ENCODE peak calls at places on chromosomes 2 and 18, in ten cellular contexts. O is sciatic nerve; G is NCI-H1092; S is kidney tubule cell; X is fibroblast of pulmonary artery; K is stimulated activated CD8-positive, alpha-beta memory T cell treated with anti-CD3 and anti-CD28 coated beads, Interleukin-15, amount 100 ng/mL, for 24 hours; F is T-cell; L is mucosa of gallbladder; C is myocyte; N is activated CD8-positive, alpha-beta memory T cell treated with anti-CD3 and anti-CD28 coated beads for 4 hours. T is an unnamed sample.

GRCh38 chr2:189581354-189582139 is 961 bp upstream of the SLC40A1 start:
- DNase-seq in O (peak), X (no peak), S (no peak), L (peak), C (peak), K (peak), G (no peak), N (no peak), F (no peak), T (no peak)

GRCh38 chr2:5409925-5410360 is 282.2 kb upstream of the SOX11 start:
- DNase-seq in N (no peak), L (no peak), O (no peak), F (no peak), C (no peak), X (no peak), K (no peak), G (peak), S (no peak), T (no peak)

GRCh38 chr2:214196260-214196659 is 214.6 kb upstream of the VWC2L start:
- DNase-seq in N (no peak), S (no peak), C (no peak), K (no peak), O (no peak), G (no peak), L (no peak), X (no peak), F (no peak), T (no peak)

GRCh38 chr2:231411871-231412615 is 16.5 kb downstream of the B3GNT7 start:
- DNase-seq in L (peak), O (peak), F (peak), K (peak), S (peak), X (peak), G (peak), C (peak), N (peak), T (peak)

GRCh38 chr2:5389740-5390139 is 302.4 kb upstream of the SOX11 start:
- DNase-seq in C (no peak), G (no peak), N (no peak), L (no peak), O (no peak), K (no peak), X (no peak), S (no peak), F (no peak), T (no peak)

GRCh38 chr2:230798769-230799399 is 65.9 kb upstream of the ITM2C start:
- DNase-seq in G (no peak), O (no peak), N (no peak), C (peak), L (no peak), K (no peak), F (peak), X (peak), S (peak), T (no peak)

GRCh38 chr2:108148555-108148954 is 91.2 kb upstream of the SULT1C3 start:
- DNase-seq in S (no peak), X (no peak), N (no peak), C (no peak), G (no peak), O (no peak), F (no peak), L (no peak), K (no peak), T (no peak)

GRCh38 chr2:109352898-109353689 is 224.1 kb downstream of the SH3RF3 start:
- DNase-seq in N (no peak), X (no peak), C (peak), K (no peak), G (no peak), L (no peak), O (no peak), S (no peak), F (no peak), T (no peak)

GRCh38 chr2:30684546-30684945 is 122.7 kb downstream of the CAPN13 start:
- DNase-seq in S (no peak), N (no peak), C (no peak), K (no peak), O (no peak), L (peak), F (no peak), X (no peak), G (no peak), T (no peak)

GRCh38 chr2:227772932-227773331 is 27.2 kb downstream of the SCYGR8 start:
- DNase-seq in L (no peak), K (no peak), F (no peak), G (no peak), C (no peak), N (no peak), X (no peak), O (no peak), S (no peak), T (no peak)

GRCh38 chr2:169661263-169661662 is 32.9 kb downstream of the CFAP210 start:
- DNase-seq in K (no peak), S (no peak), G (no peak), F (no peak), L (no peak), O (no peak), C (no peak), X (no peak), N (no peak), T (no peak)

GRCh38 chr2:216083464-216084279 is 2.0 kb downstream of the TMEM169 start:
- DNase-seq in S (peak), O (no peak), C (peak), X (peak), K (no peak), G (no peak), F (no peak), N (no peak), L (no peak), T (no peak)

GRCh38 chr2:83394134-83394965 is 1064.7 kb downstream of the SUCLG1 start:
- DNase-seq in X (no peak), K (no peak), O (no peak), F (no peak), G (no peak), L (no peak), N (no peak), S (no peak), C (peak), T (no peak)

GRCh38 chr18:55998071-55998522 is 410.1 kb upstream of the TCF4 start:
- DNase-seq in X (no peak), K (no peak), F (no peak), G (peak), L (no peak), O (no peak), S (peak), N (no peak), C (peak), T (no peak)

GRCh38 chr2:152682663-152683062 is 34.6 kb downstream of the PRPF40A start:
- DNase-seq in C (no peak), X (no peak), N (no peak), L (no peak), K (no peak), G (no peak), S (no peak), O (no peak), F (no peak), T (no peak)

GRCh38 chr2:95530734-95531133 is 46.2 kb upstream of the TRIM43B start:
- DNase-seq in G (no peak), N (no peak), C (peak), X (peak), S (peak), F (no peak), K (no peak), L (no peak), O (no peak), T (no peak)

GRCh38 chr2:148888003-148888501 is 13.0 kb downstream of the KIF5C start:
- DNase-seq in O (no peak), K (no peak), S (no peak), N (no peak), L (no peak), C (no peak), X (no peak), G (peak), F (no peak), T (no peak)

GRCh38 chr2:22970991-22971390 is 414.0 kb upstream of the KLHL29 start:
- DNase-seq in K (no peak), S (no peak), C (no peak), F (no peak), G (no peak), O (no peak), L (no peak), N (no peak), X (no peak), T (no peak)

GRCh38 chr2:196987654-196988364 is 61.3 kb upstream of the PGAP1 start:
- DNase-seq in C (peak), G (no peak), K (no peak), F (no peak), O (no peak), S (peak), N (peak), X (peak), L (peak), T (no peak)

GRCh38 chr2:187093771-187094412 is 244.9 kb upstream of the ZSWIM2 start:
- DNase-seq in X (no peak), K (no peak), L (no peak), N (no peak), S (no peak), O (no peak), C (no peak), G (no peak), F (no peak), T (no peak)

GRCh38 chr2:128325665-128326181 is 7.1 kb upstream of the HS6ST1 start:
- DNase-seq in G (no peak), F (no peak), K (no peak), L (no peak), O (no peak), S (no peak), X (no peak), C (no peak), N (no peak), T (no peak)

GRCh38 chr2:239230318-239231052 is 170.3 kb downstream of the HDAC4 start:
- DNase-seq in G (no peak), O (no peak), X (no peak), F (no peak), C (no peak), N (no peak), L (no peak), S (no peak), K (no peak), T (no peak)

GRCh38 chr2:3741867-3742602 is 38.7 kb downstream of the DCDC2C start:
- DNase-seq in X (no peak), O (no peak), L (no peak), G (no peak), S (no peak), N (no peak), F (no peak), C (no peak), K (no peak), T (no peak)

GRCh38 chr2:146541896-146542295 is 1302.9 kb upstream of the ACVR2A start:
- DNase-seq in S (no peak), K (no peak), G (no peak), L (no peak), N (no peak), X (no peak), O (no peak), F (no peak), C (no peak), T (no peak)

GRCh38 chr2:1484131-1484884 is 71.0 kb downstream of the TPO start:
- DNase-seq in G (no peak), K (no peak), O (peak), C (no peak), F (no peak), X (no peak), N (no peak), L (no peak), S (no peak), T (peak)

GRCh38 chr2:46363535-46364170 is 66.4 kb downstream of the EPAS1 start:
- DNase-seq in N (no peak), G (no peak), X (peak), O (no peak), C (peak), L (no peak), S (no peak), F (no peak), K (no peak), T (no peak)

GRCh38 chr2:56583796-56584313 is 400.1 kb downstream of the CCDC85A start:
- DNase-seq in F (no peak), L (no peak), K (no peak), O (no peak), G (no peak), X (no peak), N (no peak), S (no peak), C (peak), T (no peak)